ENCODE peak calls at places on chromosomes 6 and 20, in seven cellular contexts. C is posterior vena cava; J is effector CD4-positive, alpha-beta T cell; P is activated CD8-positive, alpha-beta memory T cell treated with anti-CD3 and anti-CD28 coated beads for 48 hours; Y is mucosa of descending colon; D is heart right ventricle; E is upper lobe of right lung. X is an unnamed sample.

GRCh38 chr6:148037496-148037895 is 305.1 kb upstream of the SASH1 start:
- DNase-seq in C (no peak), J (no peak), P (no peak), Y (no peak), D (no peak), E (no peak), X (no peak)

GRCh38 chr6:43308101-43308989 is at the start of gene CRIP3:
- DNase-seq in C (no peak), J (peak; percentile 33), P (no peak), Y (no peak), D (peak; percentile 43), E (no peak), X (peak; percentile 56)

GRCh38 chr6:138647006-138647405 is 126.6 kb upstream of the CCDC28A start:
- DNase-seq in C (no peak), J (no peak), P (no peak), Y (no peak), D (no peak), E (no peak), X (no peak)

GRCh38 chr6:117008618-117009017 is 131.6 kb downstream of the RFX6 start:
- DNase-seq in C (no peak), J (no peak), P (no peak), Y (no peak), D (no peak), E (no peak), X (no peak)

GRCh38 chr6:36853325-36853724 is 14.1 kb upstream of the CPNE5 start:
- DNase-seq in C (no peak), J (no peak), P (no peak), Y (peak; percentile 29), D (no peak), E (no peak), X (no peak)

GRCh38 chr20:8796088-8796665 is 272.7 kb upstream of the PLCB4 start:
- DNase-seq in C (no peak), J (no peak), P (no peak), Y (no peak), D (no peak), E (no peak), X (no peak)

GRCh38 chr20:60257671-60258070 is 299.4 kb downstream of the CDH26 start:
- DNase-seq in C (no peak), J (no peak), P (no peak), Y (no peak), D (no peak), E (no peak), X (no peak)

GRCh38 chr6:2992330-2992979 is 7.2 kb upstream of the NQO2 start:
- DNase-seq in C (no peak), J (no peak), P (no peak), Y (no peak), D (no peak), E (no peak), X (no peak)

GRCh38 chr6:135506270-135506997 is 8.9 kb upstream of the AHI1 start:
- DNase-seq in C (no peak), J (peak; percentile 9), P (no peak), Y (peak; percentile 52), D (no peak), E (no peak), X (no peak)

GRCh38 chr6:124573953-124574352 is 388.3 kb upstream of the RNF217 start:
- DNase-seq in C (no peak), J (no peak), P (no peak), Y (no peak), D (no peak), E (no peak), X (no peak)

GRCh38 chr6:33621396-33622388 is 570 bp downstream of the ITPR3 start:
- DNase-seq in C (no peak), J (peak; percentile 29), P (no peak), Y (peak; percentile 68), D (peak; percentile 47), E (peak; percentile 88), X (peak; percentile 35)

GRCh38 chr20:46206025-46206424 is 87.9 kb downstream of the CD40 start:
- DNase-seq in C (peak; percentile 85), J (no peak), P (no peak), Y (peak; percentile 40), D (peak; percentile 46), E (peak; percentile 71), X (no peak)